ENCODE peak calls at places on chromosome 2, in seven cellular contexts. R, O, C, J, F, E and D are unnamed samples.
A peak's percentile ranks its signal among the peaks of the same experiment; 100 is the strongest.

GRCh38 chr2:224946911-224947310 is 95.4 kb downstream of the DOCK10 start:
- DNase-seq in R (peak; percentile 90), O (no peak), C (no peak), J (no peak), F (no peak), E (peak; percentile 72), D (no peak)

GRCh38 chr2:176101862-176102261 is 2.3 kb downstream of the HOXD12 start:
- DNase-seq in R (no peak), O (no peak), C (no peak), J (peak; percentile 46), F (no peak), E (no peak), D (no peak)

GRCh38 chr2:120528693-120529076 is 182.7 kb downstream of the INHBB start:
- DNase-seq in R (no peak), O (no peak), C (no peak), J (no peak), F (no peak), E (no peak), D (no peak)

GRCh38 chr2:15010346-15010745 is 377.8 kb downstream of the LRATD1 start:
- DNase-seq in R (no peak), O (no peak), C (no peak), J (no peak), F (no peak), E (no peak), D (no peak)

GRCh38 chr2:86218124-86218523 is 18.9 kb downstream of the MRPL35 start:
- DNase-seq in R (no peak), O (no peak), C (no peak), J (no peak), F (no peak), E (no peak), D (no peak)

GRCh38 chr2:43158259-43158880 is 68.0 kb downstream of the ZFP36L2 start:
- DNase-seq in R (peak; percentile 90), O (no peak), C (no peak), J (no peak), F (no peak), E (peak; percentile 86), D (no peak)

GRCh38 chr2:119544075-119545031 is at the start of gene CFAP221:
- DNase-seq in R (peak; percentile 83), O (peak; percentile 89), C (peak; percentile 95), J (peak; percentile 93), F (peak; percentile 85), E (peak; percentile 66), D (no peak)

GRCh38 chr2:101410114-101410513 is 22.8 kb upstream of the CREG2 start:
- DNase-seq in R (no peak), O (no peak), C (no peak), J (no peak), F (no peak), E (no peak), D (no peak)

GRCh38 chr2:96117701-96118588 is 1.6 kb upstream of the ADRA2B start:
- DNase-seq in R (no peak), O (no peak), C (peak; percentile 25), J (no peak), F (no peak), E (peak; percentile 19), D (peak; percentile 66)

GRCh38 chr2:141767051-141767450 is 363.8 kb downstream of the LRP1B start:
- DNase-seq in R (peak; percentile 27), O (peak; percentile 35), C (no peak), J (no peak), F (no peak), E (peak; percentile 59), D (no peak)

GRCh38 chr2:156464106-156464505 is 27.9 kb downstream of the GPD2 start:
- DNase-seq in R (peak; percentile 47), O (no peak), C (no peak), J (no peak), F (no peak), E (peak; percentile 37), D (no peak)

GRCh38 chr2:62149708-62150107 is 46.2 kb upstream of the B3GNT2 start:
- DNase-seq in R (peak; percentile 100), O (no peak), C (no peak), J (no peak), F (no peak), E (peak; percentile 88), D (no peak)

DNA sequence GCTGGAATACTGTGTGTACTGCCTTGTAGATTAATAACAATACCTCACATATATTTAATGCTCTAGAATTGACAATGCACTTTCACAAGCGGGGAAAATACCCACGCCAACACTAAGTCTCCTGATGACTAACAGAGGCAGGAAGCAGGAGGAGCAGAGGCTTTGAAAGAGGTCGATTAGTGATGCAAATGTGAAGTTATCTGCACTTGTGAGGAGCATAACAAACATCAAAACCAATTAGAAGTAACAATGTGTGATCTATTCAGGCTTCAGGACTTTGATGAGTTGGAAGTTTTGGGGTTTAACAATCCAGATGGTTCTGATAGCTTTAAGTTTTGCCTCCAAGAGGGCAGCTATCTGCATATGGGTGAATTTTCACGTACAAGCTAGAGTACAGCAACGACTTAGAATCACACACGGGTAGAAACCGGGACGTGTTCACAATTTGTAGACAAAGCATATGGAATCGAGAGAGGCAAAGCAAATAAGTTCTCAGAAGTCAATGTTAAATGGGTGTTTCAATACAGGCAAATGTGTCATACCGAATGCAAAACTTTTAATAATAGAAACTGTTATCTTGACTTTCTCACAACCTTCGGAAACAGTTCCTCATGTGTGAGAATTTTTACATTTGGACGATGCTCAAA is 114.5 kb downstream of the METTL8 start:
- DNase-seq in R (peak; percentile 21), O (peak; percentile 95), C (peak; percentile 13), J (peak; percentile 38), F (no peak), E (no peak), D (peak; percentile 70)
- H3K27ac ChIP-seq in R (no peak overlapping the region), O (peak overlapping the region; percentile 85), C (peak overlapping the region; percentile 66), J (peak overlapping the region; percentile 74), F (no peak overlapping the region), E (no peak overlapping the region), D (peak overlapping the region; percentile 98)

GRCh38 chr2:136116813-136117390 is 1.0 kb downstream of the CXCR4 start:
- DNase-seq in R (no peak), O (no peak), C (peak; percentile 51), J (peak; percentile 63), F (peak; percentile 15), E (no peak), D (peak; percentile 54)
- H3K9ac ChIP-seq in R (no peak overlapping the region), O (peak overlapping the region; percentile 63), C (no peak overlapping the region), J (no peak overlapping the region), F (peak overlapping the region; percentile 47), E (no peak overlapping the region), D (no peak overlapping the region)

GRCh38 chr2:26726229-26726628 is 33.7 kb downstream of the KCNK3 start:
- DNase-seq in R (no peak), O (no peak), C (no peak), J (no peak), F (no peak), E (no peak), D (no peak)
- H3K4me3 ChIP-seq in R (no peak overlapping the region), O (no peak overlapping the region), C (no peak overlapping the region), J (no peak overlapping the region), F (no peak overlapping the region), E (no peak overlapping the region), D (no peak overlapping the region)

GRCh38 chr2:60413819-60414178 is 139.7 kb downstream of the BCL11A start:
- DNase-seq in R (no peak), O (no peak), C (no peak), J (no peak), F (no peak), E (no peak), D (peak; percentile 75)
- H3K27ac ChIP-seq in R (no peak overlapping the region), O (no peak overlapping the region), C (no peak overlapping the region), J (no peak overlapping the region), F (no peak overlapping the region), E (no peak overlapping the region), D (peak overlapping the region; percentile 42)

GRCh38 chr2:7983912-7984311 is 697.9 kb upstream of the ID2 start:
- DNase-seq in R (no peak), O (no peak), C (no peak), J (no peak), F (no peak), E (no peak), D (no peak)
- H3K9ac ChIP-seq in R (no peak overlapping the region), O (no peak overlapping the region), C (no peak overlapping the region), J (no peak overlapping the region), F (no peak overlapping the region), E (no peak overlapping the region), D (no peak overlapping the region)

DNA sequence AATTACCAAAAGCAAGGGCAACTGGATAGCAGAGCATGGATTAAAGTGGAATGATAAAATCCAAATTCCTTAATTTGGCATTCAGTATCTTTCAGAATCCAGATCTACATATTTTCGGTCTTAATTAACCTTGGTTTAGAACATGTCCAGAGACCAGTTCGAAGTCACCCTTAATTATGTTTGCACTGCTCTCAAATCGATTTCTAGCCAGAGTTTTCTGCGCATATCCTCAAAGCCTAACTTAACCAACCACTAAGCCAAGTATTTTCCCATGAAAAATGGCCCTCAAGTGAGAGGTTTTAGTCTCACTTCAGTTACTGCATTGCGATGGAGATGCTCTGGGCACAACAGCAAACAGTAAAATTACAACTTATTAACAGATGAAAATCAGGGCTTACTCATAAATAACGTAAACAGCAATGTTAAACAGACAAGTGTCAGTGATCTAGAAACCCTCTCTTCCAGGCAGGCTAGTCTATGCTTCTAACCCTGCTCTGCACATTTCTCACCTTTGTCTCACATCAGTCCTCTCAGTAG is 4.5 kb downstream of the RTN4 start:
- DNase-seq in R (peak; percentile 33), O (no peak), C (no peak), J (no peak), F (no peak), E (peak; percentile 20), D (no peak)
- H3K4me3 ChIP-seq in R (peak overlapping the region; percentile 98), O (no peak overlapping the region), C (no peak overlapping the region), J (no peak overlapping the region), F (no peak overlapping the region), E (peak overlapping the region; percentile 43), D (no peak overlapping the region)

GRCh38 chr2:25146896-25147295 is 21.5 kb downstream of the POMC start:
- DNase-seq in R (no peak), O (no peak), C (no peak), J (no peak), F (no peak), E (no peak), D (no peak)

GRCh38 chr2:25145803-25146202 is 22.6 kb downstream of the POMC start:
- DNase-seq in R (no peak), O (no peak), C (no peak), J (no peak), F (no peak), E (no peak), D (no peak)

DNA sequence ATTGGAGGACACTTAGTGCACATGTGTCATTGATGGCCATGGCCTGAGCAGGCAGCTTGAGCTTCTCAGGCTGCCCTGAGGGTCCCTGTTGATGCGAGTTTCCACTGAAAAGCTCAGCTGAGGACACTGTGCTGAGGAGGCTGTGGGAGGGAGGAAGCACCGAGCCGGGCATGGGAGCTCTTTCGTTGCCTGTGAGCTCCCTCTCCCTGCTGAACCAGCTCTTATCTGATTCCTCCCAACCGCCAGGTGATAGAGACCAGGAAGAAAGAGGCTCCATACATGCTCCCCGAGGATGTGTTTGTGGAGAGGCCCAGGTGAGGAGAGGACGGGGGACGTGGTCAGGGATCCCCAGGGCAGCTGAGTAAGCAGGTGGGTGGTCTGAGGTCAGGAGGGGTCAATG is 27.3 kb downstream of the POMC start:
- DNase-seq in R (no peak), O (no peak), C (no peak), J (no peak), F (no peak), E (no peak), D (no peak)
- H3K27ac ChIP-seq in R (no peak overlapping the region), O (no peak overlapping the region), C (no peak overlapping the region), J (no peak overlapping the region), F (no peak overlapping the region), E (no peak overlapping the region), D (no peak overlapping the region)

GRCh38 chr2:126657636-126658315 is 1.8 kb downstream of the GYPC start:
- DNase-seq in R (peak; percentile 99), O (peak; percentile 96), C (peak; percentile 73), J (peak; percentile 63), F (peak; percentile 49), E (peak; percentile 52), D (peak; percentile 91)
- H3K9ac ChIP-seq in R (peak overlapping the region; percentile 97), O (peak overlapping the region; percentile 18), C (no peak overlapping the region), J (no peak overlapping the region), F (peak overlapping the region; percentile 38), E (no peak overlapping the region), D (peak overlapping the region; percentile 93)